ENCODE peak calls at places on chromosomes 12 and 14, in seven cellular contexts. One of them, this sample, is unnamed.

GRCh38 chr14:39368261-39368959 is 63.8 kb downstream of the FBXO33 start:
- DNase-seq in breast epithelium: no peak
- DNase-seq in RWPE1: peak
- DNase-seq in Caco-2: peak
- DNase-seq in endothelial cell: peak
- DNase-seq in endothelial cell of umbilical vein: peak
- DNase-seq in A549: peak
- DNase-seq in this sample: peak

GRCh38 chr14:89469210-89470198 is 52.5 kb upstream of the FOXN3 start:
- DNase-seq in breast epithelium: no peak
- DNase-seq in RWPE1: no peak
- DNase-seq in Caco-2: no peak
- DNase-seq in endothelial cell: no peak
- DNase-seq in endothelial cell of umbilical vein: no peak
- DNase-seq in A549: no peak
- DNase-seq in this sample: no peak

GRCh38 chr12:19778111-19778688 is 338.9 kb downstream of the AEBP2 start:
- DNase-seq in breast epithelium: no peak
- DNase-seq in RWPE1: no peak
- DNase-seq in Caco-2: no peak
- DNase-seq in endothelial cell: no peak
- DNase-seq in endothelial cell of umbilical vein: peak
- DNase-seq in A549: no peak
- DNase-seq in this sample: peak

GRCh38 chr14:96038920-96039632 is at the start of gene C14orf132:
- DNase-seq in breast epithelium: no peak
- DNase-seq in RWPE1: peak
- DNase-seq in Caco-2: no peak
- DNase-seq in endothelial cell: peak
- DNase-seq in endothelial cell of umbilical vein: peak
- DNase-seq in A549: peak
- DNase-seq in this sample: peak

GRCh38 chr12:111126331-111126730 is 206.0 kb upstream of the MYL2 start:
- DNase-seq in breast epithelium: no peak
- DNase-seq in RWPE1: no peak
- DNase-seq in Caco-2: no peak
- DNase-seq in endothelial cell: no peak
- DNase-seq in endothelial cell of umbilical vein: no peak
- DNase-seq in A549: no peak
- DNase-seq in this sample: peak

GRCh38 chr12:122023339-122024131 is 1.9 kb downstream of the BCL7A start:
- DNase-seq in breast epithelium: peak
- DNase-seq in RWPE1: peak
- DNase-seq in Caco-2: peak
- DNase-seq in endothelial cell: peak
- DNase-seq in endothelial cell of umbilical vein: peak
- DNase-seq in A549: peak
- DNase-seq in this sample: peak

GRCh38 chr12:80053048-80053790 is 46.1 kb upstream of the OTOGL start:
- DNase-seq in breast epithelium: no peak
- DNase-seq in RWPE1: no peak
- DNase-seq in Caco-2: no peak
- DNase-seq in endothelial cell: no peak
- DNase-seq in endothelial cell of umbilical vein: peak
- DNase-seq in A549: no peak
- DNase-seq in this sample: peak

GRCh38 chr12:120760349-120761245 is 35.0 kb downstream of the ACADS start:
- DNase-seq in breast epithelium: no peak
- DNase-seq in RWPE1: no peak
- DNase-seq in Caco-2: no peak
- DNase-seq in endothelial cell: no peak
- DNase-seq in endothelial cell of umbilical vein: no peak
- DNase-seq in A549: no peak
- DNase-seq in this sample: no peak

GRCh38 chr12:109864916-109865315 is 15.4 kb downstream of the GLTP start:
- DNase-seq in breast epithelium: no peak
- DNase-seq in RWPE1: peak
- DNase-seq in Caco-2: no peak
- DNase-seq in endothelial cell: no peak
- DNase-seq in endothelial cell of umbilical vein: no peak
- DNase-seq in A549: no peak
- DNase-seq in this sample: no peak

GRCh38 chr12:53427905-53428594 is 4.4 kb downstream of the AMHR2 start:
- DNase-seq in breast epithelium: no peak
- DNase-seq in RWPE1: peak
- DNase-seq in Caco-2: peak
- DNase-seq in endothelial cell: no peak
- DNase-seq in endothelial cell of umbilical vein: no peak
- DNase-seq in A549: peak
- DNase-seq in this sample: peak

GRCh38 chr12:111285191-111285590 is 83.7 kb downstream of the PHETA1 start:
- DNase-seq in breast epithelium: no peak
- DNase-seq in RWPE1: no peak
- DNase-seq in Caco-2: no peak
- DNase-seq in endothelial cell: no peak
- DNase-seq in endothelial cell of umbilical vein: no peak
- DNase-seq in A549: no peak
- DNase-seq in this sample: no peak

GRCh38 chr12:49174218-49174617 is 14.7 kb downstream of the TUBA1A start:
- DNase-seq in breast epithelium: no peak
- DNase-seq in RWPE1: no peak
- DNase-seq in Caco-2: peak
- DNase-seq in endothelial cell: no peak
- DNase-seq in endothelial cell of umbilical vein: no peak
- DNase-seq in A549: no peak
- DNase-seq in this sample: no peak
- TF ChIP-seq CTCF in breast epithelium: no peak
- TF ChIP-seq CTCF in RWPE1: no peak
- TF ChIP-seq CTCF in Caco-2: no peak
- TF ChIP-seq CTCF in endothelial cell: no peak
- TF ChIP-seq CTCF in endothelial cell of umbilical vein: no peak
- TF ChIP-seq CTCF in A549: no peak
- TF ChIP-seq CTCF in this sample: no peak

DNA sequence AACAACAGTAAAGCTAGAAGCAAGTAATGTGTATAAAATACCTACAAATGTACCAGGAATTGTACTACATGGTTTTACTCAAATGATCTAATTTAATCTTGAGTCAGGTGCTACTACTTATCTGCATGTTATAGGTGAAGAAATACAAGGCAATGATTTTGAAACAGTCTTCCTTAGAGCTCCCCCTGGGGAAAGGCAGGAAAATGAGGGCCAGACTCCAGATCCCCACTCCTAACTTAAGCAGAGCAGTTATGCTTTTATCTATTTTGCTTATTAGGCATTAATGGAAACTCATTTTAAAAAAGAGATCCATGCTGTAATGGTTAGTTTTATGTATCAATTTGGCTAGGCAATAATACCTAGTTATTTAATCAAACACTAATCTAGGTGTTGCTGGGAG is 109.3 kb upstream of the CPSF6 start:
- DNase-seq in breast epithelium: no peak
- DNase-seq in RWPE1: no peak
- DNase-seq in Caco-2: no peak
- DNase-seq in endothelial cell: no peak
- DNase-seq in endothelial cell of umbilical vein: no peak
- DNase-seq in A549: no peak
- DNase-seq in this sample: peak
- TF ChIP-seq CTCF in breast epithelium: no peak
- TF ChIP-seq CTCF in RWPE1: no peak
- TF ChIP-seq CTCF in Caco-2: peak
- TF ChIP-seq CTCF in endothelial cell: no peak
- TF ChIP-seq CTCF in endothelial cell of umbilical vein: no peak
- TF ChIP-seq CTCF in A549: no peak
- TF ChIP-seq CTCF in this sample: peak

GRCh38 chr14:64844272-64844671 is 35.4 kb downstream of the SPTB start:
- DNase-seq in breast epithelium: no peak
- DNase-seq in RWPE1: no peak
- DNase-seq in Caco-2: no peak
- DNase-seq in endothelial cell: no peak
- DNase-seq in endothelial cell of umbilical vein: no peak
- DNase-seq in A549: no peak
- DNase-seq in this sample: no peak

GRCh38 chr14:64844993-64845536 is 34.6 kb downstream of the SPTB start:
- DNase-seq in breast epithelium: no peak
- DNase-seq in RWPE1: no peak
- DNase-seq in Caco-2: no peak
- DNase-seq in endothelial cell: no peak
- DNase-seq in endothelial cell of umbilical vein: no peak
- DNase-seq in A549: no peak
- DNase-seq in this sample: no peak

GRCh38 chr14:64841772-64842490 is 37.8 kb downstream of the SPTB start:
- DNase-seq in breast epithelium: no peak
- DNase-seq in RWPE1: no peak
- DNase-seq in Caco-2: no peak
- DNase-seq in endothelial cell: no peak
- DNase-seq in endothelial cell of umbilical vein: no peak
- DNase-seq in A549: no peak
- DNase-seq in this sample: no peak

GRCh38 chr14:64838656-64839055 is 41.1 kb downstream of the SPTB start:
- DNase-seq in breast epithelium: no peak
- DNase-seq in RWPE1: peak
- DNase-seq in Caco-2: no peak
- DNase-seq in endothelial cell: no peak
- DNase-seq in endothelial cell of umbilical vein: no peak
- DNase-seq in A549: no peak
- DNase-seq in this sample: no peak

DNA sequence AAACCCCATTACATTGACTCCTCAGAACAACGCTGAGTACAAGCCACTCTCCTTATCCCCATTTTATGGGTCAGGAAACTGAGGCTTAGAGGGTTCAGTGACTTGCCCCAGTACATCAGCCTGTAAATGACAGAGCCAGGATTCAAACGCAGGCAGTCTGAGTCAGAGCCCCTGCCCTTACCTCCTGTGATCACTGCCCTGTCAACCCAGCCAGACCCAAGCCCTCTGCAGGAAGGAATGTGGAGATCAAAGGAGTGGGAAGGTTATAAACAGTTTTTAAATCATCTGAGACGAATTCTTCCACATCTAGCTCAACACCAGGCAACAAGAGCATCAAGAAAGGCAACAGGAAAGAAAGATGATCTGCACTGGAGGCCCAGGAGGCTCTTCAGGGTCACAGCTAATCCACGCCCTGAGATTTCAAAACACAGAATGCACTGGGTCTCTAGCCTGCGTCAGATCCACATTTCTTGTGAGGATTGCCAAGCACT is 38.5 kb downstream of the SPTB start:
- DNase-seq in breast epithelium: no peak
- DNase-seq in RWPE1: peak
- DNase-seq in Caco-2: peak
- DNase-seq in endothelial cell: peak
- DNase-seq in endothelial cell of umbilical vein: no peak
- DNase-seq in A549: peak
- DNase-seq in this sample: peak
- TF ChIP-seq CTCF in breast epithelium: peak
- TF ChIP-seq CTCF in RWPE1: no peak
- TF ChIP-seq CTCF in Caco-2: peak
- TF ChIP-seq CTCF in endothelial cell: no peak
- TF ChIP-seq CTCF in endothelial cell of umbilical vein: no peak
- TF ChIP-seq CTCF in A549: peak
- TF ChIP-seq CTCF in this sample: peak

DNA sequence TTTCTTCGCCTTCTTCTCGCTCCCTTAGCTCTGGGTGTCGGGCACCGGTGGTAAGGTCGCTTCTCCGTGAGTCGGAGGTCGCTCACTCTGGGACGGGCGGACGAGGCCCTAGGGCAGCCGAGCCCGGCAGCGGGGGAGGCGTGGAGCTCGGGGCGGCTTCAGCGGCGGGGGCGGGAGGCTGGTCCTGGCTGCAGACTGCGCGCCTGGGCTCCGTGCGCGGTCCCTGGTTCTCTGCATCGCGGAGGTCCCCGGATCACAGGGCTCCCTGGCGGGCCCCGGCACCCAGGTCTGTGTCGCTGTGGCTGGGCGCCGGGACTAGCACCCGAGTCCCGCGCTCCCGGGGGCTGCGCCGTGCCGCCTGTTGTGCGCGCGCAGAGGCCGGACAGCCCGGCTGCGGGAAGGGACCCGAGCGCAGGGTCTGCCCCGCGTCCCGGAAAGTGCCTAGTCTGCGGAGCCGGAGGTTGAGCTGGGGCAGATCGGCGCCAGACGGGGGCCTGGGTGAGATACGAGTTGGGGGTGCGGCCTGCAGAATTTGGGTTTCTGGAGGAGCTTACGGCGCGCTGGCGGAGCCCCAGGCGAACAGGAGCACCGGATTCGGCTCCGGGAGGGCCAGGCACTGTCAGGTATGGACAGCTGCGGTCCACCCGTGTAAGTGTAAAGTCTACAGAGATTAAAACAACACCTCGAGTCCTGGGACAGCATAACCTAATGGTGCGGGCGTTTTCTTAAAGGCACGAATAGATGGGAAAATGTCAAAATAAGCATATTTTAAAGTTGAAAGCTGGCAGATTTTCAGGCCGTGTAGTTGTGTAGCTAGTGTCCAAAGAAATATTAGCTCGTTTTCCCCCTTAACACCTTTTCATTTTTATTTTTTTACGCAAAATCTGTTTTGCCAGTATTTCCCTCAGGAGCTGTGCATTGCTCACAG is 722 bp downstream of the FRMD6 start:
- DNase-seq in breast epithelium: peak
- DNase-seq in RWPE1: peak
- DNase-seq in Caco-2: peak
- DNase-seq in endothelial cell: peak
- DNase-seq in endothelial cell of umbilical vein: peak
- DNase-seq in A549: peak
- DNase-seq in this sample: no peak
- TF ChIP-seq CTCF in breast epithelium: peak
- TF ChIP-seq CTCF in RWPE1: peak
- TF ChIP-seq CTCF in Caco-2: no peak
- TF ChIP-seq CTCF in endothelial cell: peak
- TF ChIP-seq CTCF in endothelial cell of umbilical vein: no peak
- TF ChIP-seq CTCF in A549: no peak
- TF ChIP-seq CTCF in this sample: no peak

GRCh38 chr12:3107071-3107583 is 29.9 kb downstream of the TSPAN9 start:
- DNase-seq in breast epithelium: no peak
- DNase-seq in RWPE1: no peak
- DNase-seq in Caco-2: no peak
- DNase-seq in endothelial cell: no peak
- DNase-seq in endothelial cell of umbilical vein: no peak
- DNase-seq in A549: no peak
- DNase-seq in this sample: peak
- TF ChIP-seq CTCF in breast epithelium: no peak
- TF ChIP-seq CTCF in RWPE1: no peak
- TF ChIP-seq CTCF in Caco-2: no peak
- TF ChIP-seq CTCF in endothelial cell: no peak
- TF ChIP-seq CTCF in endothelial cell of umbilical vein: no peak
- TF ChIP-seq CTCF in A549: no peak
- TF ChIP-seq CTCF in this sample: no peak

GRCh38 chr12:102917026-102917787 is at the start of gene PAH:
- DNase-seq in breast epithelium: no peak
- DNase-seq in RWPE1: no peak
- DNase-seq in Caco-2: peak
- DNase-seq in endothelial cell: no peak
- DNase-seq in endothelial cell of umbilical vein: no peak
- DNase-seq in A549: no peak
- DNase-seq in this sample: no peak
- TF ChIP-seq CTCF in breast epithelium: no peak
- TF ChIP-seq CTCF in RWPE1: no peak
- TF ChIP-seq CTCF in Caco-2: peak
- TF ChIP-seq CTCF in endothelial cell: no peak
- TF ChIP-seq CTCF in endothelial cell of umbilical vein: no peak
- TF ChIP-seq CTCF in A549: no peak
- TF ChIP-seq CTCF in this sample: no peak

GRCh38 chr12:12266873-12267634 is at the start of gene LRP6:
- DNase-seq in breast epithelium: peak
- DNase-seq in RWPE1: peak
- DNase-seq in Caco-2: peak
- DNase-seq in endothelial cell: peak
- DNase-seq in endothelial cell of umbilical vein: peak
- DNase-seq in A549: peak
- DNase-seq in this sample: peak
- TF ChIP-seq CTCF in breast epithelium: no peak
- TF ChIP-seq CTCF in RWPE1: no peak
- TF ChIP-seq CTCF in Caco-2: no peak
- TF ChIP-seq CTCF in endothelial cell: no peak
- TF ChIP-seq CTCF in endothelial cell of umbilical vein: no peak
- TF ChIP-seq CTCF in A549: no peak
- TF ChIP-seq CTCF in this sample: no peak

This sample was measured in fibroblast of pulmonary artery.